ENCODE peak calls at places on chromosomes 1 and 21, in eight cellular contexts. T is progenitor cell of endocrine pancreas; X is AG09309; Z is anterior cingulate cortex; N is RPMI7951; G is activated CD4-positive, alpha-beta T cell treated with anti-CD3 and anti-CD28 coated beads, Interleukin-2, amount 50 U/mL, for 48 hours; V is Caco-2; R is NCI-H2029. B is an unnamed sample.
A peak's percentile ranks its signal among the peaks of the same experiment; 100 is the strongest.

GRCh38 chr1:29635073-29635335 is 398.7 kb downstream of the PTPRU start:
- DNase-seq in T (no peak), X (no peak), Z (no peak), N (no peak), G (no peak), V (no peak), R (no peak), B (no peak)

GRCh38 chr1:86779308-86780191 is 75.2 kb downstream of the SH3GLB1 start:
- DNase-seq in T (no peak), X (no peak), Z (no peak), N (peak; percentile 42), G (no peak), V (no peak), R (peak; percentile 24), B (no peak)

GRCh38 chr1:41245659-41246058 is 3.6 kb upstream of the SCMH1 start:
- DNase-seq in T (no peak), X (no peak), Z (no peak), N (peak; percentile 28), G (no peak), V (peak; percentile 6), R (no peak), B (no peak)

GRCh38 chr1:92441316-92442311 is 45.1 kb downstream of the GFI1 start:
- DNase-seq in T (peak; percentile 66), X (no peak), Z (no peak), N (no peak), G (no peak), V (peak; percentile 90), R (peak; percentile 83), B (no peak)

GRCh38 chr1:155126494-155127104 is 1.1 kb upstream of the EFNA1 start:
- DNase-seq in T (peak; percentile 39), X (no peak), Z (peak; percentile 72), N (peak; percentile 17), G (peak; percentile 36), V (peak; percentile 86), R (peak; percentile 43), B (no peak)

GRCh38 chr21:46459356-46460112 is 843 bp downstream of the DIP2A start:
- DNase-seq in T (peak; percentile 21), X (no peak), Z (no peak), N (peak; percentile 38), G (peak; percentile 18), V (peak; percentile 4), R (no peak), B (peak; percentile 63)

GRCh38 chr1:59354754-59355337 is 58.0 kb downstream of the FGGY start:
- DNase-seq in T (no peak), X (no peak), Z (no peak), N (no peak), G (no peak), V (no peak), R (no peak), B (no peak)

GRCh38 chr1:15945832-15946448 is 30.0 kb downstream of the ZBTB17 start:
- DNase-seq in T (no peak), X (no peak), Z (no peak), N (no peak), G (no peak), V (no peak), R (no peak), B (no peak)

GRCh38 chr1:80050085-80050484 is 1043.6 kb upstream of the ADGRL4 start:
- DNase-seq in T (no peak), X (no peak), Z (no peak), N (no peak), G (no peak), V (no peak), R (peak; percentile 99), B (no peak)

GRCh38 chr1:19327301-19327700 is 15.2 kb downstream of the SLC66A1 start:
- DNase-seq in T (no peak), X (no peak), Z (no peak), N (no peak), G (no peak), V (no peak), R (no peak), B (no peak)

GRCh38 chr1:202304370-202304769 is 37.4 kb downstream of the UBE2T start:
- DNase-seq in T (no peak), X (no peak), Z (no peak), N (no peak), G (no peak), V (no peak), R (no peak), B (no peak)

GRCh38 chr1:206797534-206798383 is 25.5 kb upstream of the IL10 start:
- DNase-seq in T (no peak), X (no peak), Z (no peak), N (no peak), G (no peak), V (peak; percentile 29), R (no peak), B (no peak)

GRCh38 chr1:93519196-93519825 is 71.4 kb downstream of the FNBP1L start:
- DNase-seq in T (no peak), X (no peak), Z (no peak), N (peak; percentile 13), G (no peak), V (no peak), R (no peak), B (no peak)

GRCh38 chr1:85033221-85033620 is 15.1 kb downstream of the MCOLN3 start:
- DNase-seq in T (no peak), X (no peak), Z (no peak), N (no peak), G (no peak), V (no peak), R (no peak), B (no peak)